ENCODE peak calls at places on chromosomes 11 and 22, in eight cellular contexts. B, Z, R, H, S, D, G and W are unnamed samples.

GRCh38 chr11:5923789-5924188 is 18.3 kb upstream of the OR56A3 start:
- DNase-seq in R (no peak), G (no peak), H (no peak), Z (no peak), B (no peak), S (no peak), D (no peak), W (no peak)

GRCh38 chr22:27238935-27239510 is 562.5 kb downstream of the MN1 start:
- DNase-seq in H (no peak), D (peak; percentile 92), Z (no peak), B (no peak), S (no peak), R (peak; percentile 94), G (no peak), W (no peak)

GRCh38 chr11:36249271-36249670 is 40.0 kb downstream of the COMMD9 start:
- DNase-seq in B (no peak), G (no peak), S (no peak), R (peak; percentile 91), D (no peak), H (no peak), Z (no peak), W (no peak)

GRCh38 chr11:14645985-14646900 is 2.6 kb downstream of the PDE3B start:
- DNase-seq in G (no peak), Z (no peak), B (no peak), D (no peak), R (no peak), H (no peak), S (peak; percentile 63), W (no peak)

GRCh38 chr11:115317428-115318185 is 186.6 kb downstream of the CADM1 start:
- DNase-seq in D (no peak), S (no peak), Z (no peak), B (no peak), G (no peak), R (no peak), H (no peak), W (no peak)

GRCh38 chr11:62245271-62245753 is 3.3 kb downstream of the SCGB1D2 start:
- DNase-seq in R (peak; percentile 37), D (no peak), H (peak; percentile 76), S (no peak), Z (no peak), B (peak; percentile 75), G (no peak), W (no peak)

GRCh38 chr11:6427516-6427915 is 8.6 kb upstream of the APBB1 start:
- DNase-seq in Z (no peak), R (no peak), B (peak; percentile 82), S (no peak), H (no peak), G (no peak), D (no peak), W (no peak)

GRCh38 chr11:57638005-57638760 is 11.5 kb downstream of the YPEL4 start:
- DNase-seq in S (no peak), R (peak; percentile 92), Z (no peak), D (peak; percentile 83), H (peak; percentile 95), B (peak; percentile 99), G (peak; percentile 61), W (peak; percentile 66)

GRCh38 chr11:108960498-108960897 is 295.6 kb downstream of the DDX10 start:
- DNase-seq in R (peak; percentile 27), H (peak; percentile 66), G (no peak), D (no peak), S (no peak), B (peak; percentile 37), Z (no peak), W (peak; percentile 72)

GRCh38 chr11:94525933-94526332 is 13.7 kb downstream of the C11orf97 start:
- DNase-seq in B (peak; percentile 14), H (no peak), D (peak; percentile 22), Z (no peak), S (no peak), G (peak; percentile 46), R (peak; percentile 81), W (no peak)

GRCh38 chr11:40722179-40722795 is 737.2 kb downstream of the LRRC4C start:
- DNase-seq in G (no peak), R (no peak), Z (no peak), B (peak; percentile 78), S (no peak), D (no peak), H (peak; percentile 71), W (no peak)

GRCh38 chr11:74444173-74444832 is 23.0 kb downstream of the KCNE3 start:
- DNase-seq in S (no peak), G (no peak), Z (no peak), H (no peak), D (no peak), R (no peak), B (peak; percentile 27), W (no peak)

GRCh38 chr11:119236891-119237290 is 30.8 kb downstream of the CBL start:
- DNase-seq in R (peak; percentile 27), Z (no peak), S (no peak), B (no peak), H (no peak), G (no peak), D (no peak), W (no peak)

GRCh38 chr11:30107899-30108298 is 91.1 kb upstream of the KCNA4 start:
- DNase-seq in H (no peak), D (no peak), B (no peak), S (no peak), G (no peak), R (peak; percentile 85), Z (no peak), W (no peak)

GRCh38 chr11:31926816-31927528 is 115.8 kb upstream of the PAX6 start:
- DNase-seq in Z (no peak), R (no peak), D (no peak), S (no peak), H (no peak), B (peak; percentile 15), G (no peak), W (no peak)

GRCh38 chr11:86067230-86068137 is 1.4 kb downstream of the PICALM start:
- DNase-seq in D (no peak), Z (no peak), B (no peak), G (no peak), R (peak; percentile 44), H (no peak), S (peak; percentile 24), W (no peak)

GRCh38 chr11:11988099-11988651 is 20.3 kb downstream of the DKK3 start:
- DNase-seq in S (no peak), G (no peak), R (peak; percentile 85), B (no peak), Z (no peak), D (no peak), H (peak; percentile 20), W (no peak)

GRCh38 chr22:37132773-37133172 is 16.9 kb downstream of the IL2RB start:
- DNase-seq in G (no peak), S (no peak), D (no peak), B (no peak), R (no peak), Z (no peak), H (no peak), W (no peak)
- H3K27ac ChIP-seq in G (no peak overlapping the region), S (no peak overlapping the region), D (no peak overlapping the region), B (no peak overlapping the region), R (no peak overlapping the region), Z (no peak overlapping the region), H (no peak overlapping the region), W (no peak overlapping the region)

GRCh38 chr11:10503777-10504176 is 37.2 kb downstream of the RNF141 start:
- DNase-seq in B (no peak), S (no peak), Z (no peak), G (no peak), R (no peak), H (no peak), D (no peak), W (no peak)

GRCh38 chr11:10504490-10504889 is 36.5 kb downstream of the RNF141 start:
- DNase-seq in S (no peak), D (no peak), G (no peak), B (no peak), R (no peak), H (no peak), Z (no peak), W (no peak)

GRCh38 chr11:10503217-10503616 is 37.8 kb downstream of the RNF141 start:
- DNase-seq in G (no peak), S (no peak), D (no peak), Z (no peak), R (no peak), B (no peak), H (no peak), W (no peak)

GRCh38 chr11:10505278-10506012 is 35.5 kb downstream of the RNF141 start:
- DNase-seq in R (no peak), S (no peak), G (no peak), B (no peak), Z (no peak), D (no peak), H (no peak), W (no peak)

DNA sequence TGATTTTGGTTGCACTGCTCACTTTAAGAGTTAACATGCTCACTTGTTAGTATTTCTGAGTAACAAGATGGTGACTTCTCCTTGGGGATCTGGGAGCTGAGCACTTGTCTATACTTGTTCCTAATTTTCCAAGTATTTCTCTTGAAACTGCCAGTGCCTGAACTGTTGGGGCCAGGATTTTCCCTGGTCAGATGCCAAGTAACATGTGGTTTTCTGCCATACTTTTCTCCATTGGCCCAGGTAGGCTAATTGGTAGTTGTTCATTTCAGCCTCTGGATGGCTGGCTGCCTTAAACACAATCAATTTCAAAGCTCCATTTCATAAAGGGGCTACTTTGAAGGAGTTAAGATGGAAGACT is 35.0 kb downstream of the RNF141 start:
- DNase-seq in R (no peak), H (no peak), G (no peak), Z (no peak), D (no peak), S (no peak), B (no peak), W (no peak)
- H3K27ac ChIP-seq in R (no peak overlapping the region), H (no peak overlapping the region), G (peak overlapping the region; percentile 46), Z (no peak overlapping the region), D (no peak overlapping the region), S (no peak overlapping the region), B (no peak overlapping the region), W (no peak overlapping the region)

DNA sequence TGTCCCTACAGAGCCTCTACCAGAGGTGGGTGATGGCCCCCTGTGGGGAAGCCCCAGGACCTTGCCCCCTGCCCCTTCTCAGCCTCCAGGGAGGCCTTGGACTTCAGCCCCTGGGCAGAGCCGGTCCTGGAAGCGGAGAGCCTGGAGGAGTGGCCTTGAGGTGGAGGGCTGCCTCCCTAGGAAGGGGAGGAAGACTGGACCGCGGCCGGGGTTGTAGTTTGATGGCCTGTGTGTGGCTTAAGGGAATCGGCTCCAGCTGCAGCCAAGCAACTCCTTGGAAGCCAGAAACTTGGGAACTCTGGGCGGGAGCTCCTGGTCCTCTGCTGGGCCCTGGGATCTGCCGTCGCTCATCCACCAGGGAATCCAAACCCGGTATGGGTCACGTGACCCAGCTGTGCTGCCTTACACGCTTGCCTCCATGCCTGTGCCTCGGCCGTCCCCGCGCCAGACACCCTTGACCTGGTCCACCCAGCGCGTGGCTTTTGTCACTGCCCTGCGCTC is 23.6 kb upstream of the ARHGAP8 start:
- DNase-seq in S (no peak), D (peak; percentile 66), Z (no peak), H (no peak), R (no peak), G (no peak), B (no peak), W (no peak)
- H3K27ac ChIP-seq in S (no peak overlapping the region), D (no peak overlapping the region), Z (no peak overlapping the region), H (no peak overlapping the region), R (no peak overlapping the region), G (no peak overlapping the region), B (no peak overlapping the region), W (no peak overlapping the region)

DNA sequence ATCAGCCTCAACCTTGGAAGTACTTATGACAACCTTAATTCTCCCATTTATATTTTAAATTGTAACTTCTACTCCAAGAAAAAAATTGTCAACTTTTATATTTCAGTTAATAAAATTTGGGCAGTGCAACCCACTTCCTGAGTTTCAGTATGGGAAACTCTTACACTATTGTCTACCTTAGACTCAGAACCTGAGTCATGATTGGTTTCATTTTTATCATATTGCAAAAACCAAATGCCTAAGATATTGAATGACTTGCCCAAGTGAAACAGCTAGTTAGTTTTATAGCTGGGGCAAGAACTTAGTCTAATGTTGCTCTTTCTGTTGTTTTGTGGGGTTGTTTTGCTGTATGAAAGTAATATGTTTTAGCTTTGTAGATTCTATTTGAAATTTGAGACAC is 334.0 kb upstream of the ARHGAP42 start:
- DNase-seq in Z (no peak), R (no peak), G (no peak), H (no peak), S (no peak), B (no peak), D (no peak), W (no peak)
- H3K27ac ChIP-seq in Z (no peak overlapping the region), R (no peak overlapping the region), G (no peak overlapping the region), H (no peak overlapping the region), S (no peak overlapping the region), B (no peak overlapping the region), D (no peak overlapping the region), W (no peak overlapping the region)